ENCODE peak calls at places on chromosomes 3 and 15, in six cellular contexts. J, Y, G, Q, P and W are unnamed samples.

GRCh38 chr3:53079147-53079546 is 33.3 kb upstream of the SFMBT1 start:
- DNase-seq in J (no peak), Y (no peak), G (no peak), Q (no peak), P (no peak), W (no peak)

GRCh38 chr3:108391917-108392585 is 95.7 kb downstream of the HHLA2 start:
- DNase-seq in J (no peak), Y (peak), G (no peak), Q (no peak), P (no peak), W (peak)

GRCh38 chr3:67977762-67978161 is 323.4 kb upstream of the SUCLG2 start:
- DNase-seq in J (no peak), Y (no peak), G (no peak), Q (no peak), P (no peak), W (no peak)

GRCh38 chr3:64138656-64139375 is 86.5 kb downstream of the PRICKLE2 start:
- DNase-seq in J (no peak), Y (no peak), G (no peak), Q (no peak), P (no peak), W (no peak)

GRCh38 chr3:104952587-104952986 is 414.1 kb upstream of the ALCAM start:
- DNase-seq in J (no peak), Y (peak), G (no peak), Q (no peak), P (no peak), W (peak)

GRCh38 chr3:55629432-55629831 is 142.3 kb upstream of the WNT5A start:
- DNase-seq in J (no peak), Y (no peak), G (no peak), Q (no peak), P (no peak), W (no peak)

GRCh38 chr3:105944721-105945120 is 75.9 kb upstream of the CBLB start:
- DNase-seq in J (no peak), Y (peak), G (no peak), Q (no peak), P (no peak), W (peak)

GRCh38 chr15:100852630-100853029 is 27.0 kb upstream of the ALDH1A3 start:
- DNase-seq in J (no peak), Y (no peak), G (no peak), Q (no peak), P (no peak), W (no peak)

GRCh38 chr3:62888180-62888579 is 13.0 kb upstream of the CADPS start:
- DNase-seq in J (no peak), Y (no peak), G (no peak), Q (no peak), P (no peak), W (no peak)

GRCh38 chr15:28208583-28208982 is 109.5 kb upstream of the OCA2 start:
- DNase-seq in J (no peak), Y (no peak), G (no peak), Q (no peak), P (no peak), W (no peak)

GRCh38 chr3:127820871-127821853 is 1.2 kb downstream of the MGLL start:
- DNase-seq in J (no peak), Y (peak), G (peak), Q (no peak), P (no peak), W (peak)

GRCh38 chr3:184011937-184012889 is 5.5 kb downstream of the ABCC5 start:
- DNase-seq in J (no peak), Y (no peak), G (no peak), Q (no peak), P (no peak), W (no peak)

GRCh38 chr3:12798559-12799179 is 2.2 kb downstream of the CAND2 start:
- DNase-seq in J (no peak), Y (no peak), G (no peak), Q (no peak), P (no peak), W (no peak)